ENCODE peak calls at places on chromosomes 13 and 19, in five cellular contexts. I is HL-60, L is suprapubic skin, A is upper lobe of left lung, K is GM23338. F is an unnamed sample.

GRCh38 chr19:39413269-39413902 is 917 bp downstream of the PLEKHG2 start:
- DNase-seq in I (no peak), A (peak; percentile 93), L (peak; percentile 84), K (peak; percentile 74), F (peak; percentile 61)

GRCh38 chr13:98751397-98752110 is 918 bp downstream of the SLC15A1 start:
- DNase-seq in K (peak; percentile 74), A (peak; percentile 25), I (no peak), L (no peak), F (no peak)

GRCh38 chr19:38228491-38229439 is 4.7 kb upstream of the DPF1 start:
- DNase-seq in A (peak; percentile 76), I (no peak), K (peak; percentile 87), L (no peak), F (no peak)

GRCh38 chr13:112182831-112183543 is 116.0 kb downstream of the SOX1 start:
- DNase-seq in A (peak; percentile 81), I (peak; percentile 84), L (peak; percentile 75), K (no peak), F (no peak)

GRCh38 chr19:31342926-31343325 is 6.3 kb downstream of the TSHZ3 start:
- DNase-seq in L (no peak), I (no peak), A (no peak), K (no peak), F (no peak)

GRCh38 chr19:39021063-39021462 is 11.3 kb downstream of the FBXO27 start:
- DNase-seq in L (no peak), A (no peak), K (no peak), I (no peak), F (no peak)

GRCh38 chr13:50261502-50261901 is 246.3 kb downstream of the KCNRG start:
- DNase-seq in K (no peak), I (no peak), A (no peak), L (no peak), F (no peak)

GRCh38 chr19:54430306-54431254 is 15.3 kb downstream of the TTYH1 start:
- DNase-seq in I (peak; percentile 22), K (peak; percentile 83), L (no peak), A (peak; percentile 91), F (no peak)

DNA sequence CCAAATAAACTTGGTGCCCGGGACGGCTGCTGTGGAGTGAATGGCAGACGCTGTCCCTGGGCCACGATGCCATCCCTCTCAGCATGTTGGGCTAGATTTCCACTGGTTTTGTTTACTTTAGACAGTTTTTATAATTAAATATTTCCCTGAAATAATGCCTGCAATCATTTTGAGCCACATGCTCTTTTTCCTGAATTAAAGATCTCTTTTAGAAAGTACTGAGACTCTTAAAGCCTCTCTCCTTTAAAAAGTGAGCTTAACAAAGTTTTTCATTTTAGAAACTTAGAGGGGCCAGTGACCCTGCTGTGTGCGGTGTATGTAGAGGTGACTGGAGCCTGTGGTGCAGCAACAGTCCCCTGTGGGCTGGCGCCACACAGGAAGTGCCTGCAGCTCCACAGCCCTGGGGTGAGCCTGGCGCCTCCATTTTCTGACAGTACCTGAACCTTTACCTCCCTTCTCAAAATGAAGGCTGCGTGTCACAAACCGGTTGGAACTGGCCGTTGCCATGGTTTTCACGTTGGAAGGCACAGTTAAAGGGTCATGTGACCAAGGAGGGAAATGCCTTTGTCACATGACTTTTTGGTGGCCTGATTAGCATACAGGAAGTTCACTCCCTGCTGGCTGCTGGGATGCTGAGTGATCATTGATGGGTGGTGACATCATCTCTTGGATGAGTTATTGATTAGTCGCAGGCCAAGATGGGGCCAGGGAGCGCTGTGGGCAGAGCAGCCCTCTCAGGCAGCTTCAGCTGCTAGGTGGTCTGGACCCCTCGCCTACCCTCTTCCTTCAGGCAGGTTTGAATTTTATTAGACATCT is 26.3 kb downstream of the TSSK6 start:
- DNase-seq in I (peak; percentile 98), K (peak; percentile 99), A (no peak), L (peak; percentile 88), F (peak; percentile 58)
- H3K4me3 ChIP-seq in I (no peak overlapping the region), K (no peak overlapping the region), A (peak overlapping the region; percentile 29), L (peak overlapping the region; percentile 27), F (peak overlapping the region; percentile 2)

DNA sequence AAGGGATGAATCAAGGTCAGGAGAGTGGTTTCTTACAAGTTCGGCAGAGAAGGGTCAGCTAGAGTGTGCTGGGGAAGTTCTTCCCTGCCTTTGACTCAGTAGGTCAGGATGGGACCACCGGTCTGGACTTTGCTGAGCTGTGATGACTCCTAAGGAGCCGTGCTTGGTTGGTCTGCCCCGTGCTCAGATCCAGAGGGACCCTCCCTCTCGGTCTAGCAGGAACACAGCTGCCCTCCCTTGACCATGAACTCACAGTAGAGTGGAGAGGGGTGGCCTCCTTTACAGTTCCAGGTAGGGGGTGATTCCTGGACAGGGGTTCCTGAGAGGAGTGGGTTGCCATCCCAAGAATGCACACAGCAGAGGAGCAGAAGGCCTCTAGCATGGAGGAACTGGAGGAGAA is 4.3 kb downstream of the RPS19 start:
- DNase-seq in A (no peak), L (no peak), K (no peak), I (no peak), F (no peak)
- H3K27ac ChIP-seq in A (no peak overlapping the region), L (no peak overlapping the region), K (peak overlapping the region; percentile 98), I (peak overlapping the region; percentile 26), F (no peak overlapping the region)

DNA sequence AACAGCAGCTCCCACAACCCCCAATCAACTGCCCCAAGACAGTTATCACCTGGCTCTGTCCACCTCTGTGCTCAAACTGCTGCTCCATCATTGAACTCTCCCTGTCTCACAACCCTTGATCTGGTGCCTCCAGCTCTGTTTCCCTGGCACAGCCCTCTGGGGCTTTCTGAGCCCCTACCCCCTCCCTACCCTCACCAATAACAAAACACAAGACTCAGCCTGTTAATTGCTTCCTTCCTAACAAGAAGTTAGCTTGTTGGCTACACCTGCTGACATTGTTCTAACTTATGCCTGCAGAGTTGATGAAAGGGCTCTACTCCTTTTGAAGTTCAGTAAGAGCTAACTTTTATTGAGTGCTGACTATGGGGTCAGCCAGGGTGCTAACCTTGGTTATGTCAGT is 99.4 kb upstream of the FNDC3A start:
- DNase-seq in I (no peak), K (peak; percentile 81), A (no peak), L (no peak), F (no peak)
- TF ChIP-seq POLR2AphosphoS5 in I (no peak), K (peak; percentile 62), A (no peak), L (no peak), F (no peak)

DNA sequence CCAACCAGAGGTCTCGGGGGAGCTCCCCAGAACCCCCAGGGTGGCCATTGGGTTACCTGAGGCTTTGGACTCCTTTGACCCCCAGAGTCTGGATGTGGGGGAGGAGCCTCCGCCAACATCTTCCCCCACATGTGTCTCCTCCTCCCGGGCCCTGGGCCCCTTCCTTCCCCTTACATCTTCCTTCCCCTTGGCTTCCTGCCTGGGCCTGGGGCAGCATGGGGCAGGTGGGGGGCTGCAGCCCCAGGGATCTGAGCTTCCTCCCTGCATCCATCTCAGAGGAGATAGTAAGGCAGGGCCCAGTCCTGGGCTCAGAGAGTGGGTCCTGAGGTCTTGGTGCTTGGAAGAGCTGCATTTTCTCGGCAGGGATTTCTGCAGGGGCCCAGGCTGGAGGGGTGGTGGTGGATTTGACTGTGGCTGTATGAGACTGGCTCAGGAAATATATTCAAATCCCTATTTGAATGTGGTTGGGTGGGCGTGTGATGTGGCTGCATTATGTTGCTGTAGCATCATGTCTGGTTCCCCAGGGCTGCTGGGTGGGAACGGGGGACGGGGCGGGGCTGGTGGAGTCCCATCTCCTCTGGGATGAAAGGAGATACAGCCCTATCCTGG is 919 bp downstream of the VAV1 start:
- DNase-seq in I (peak; percentile 88), K (peak; percentile 46), L (no peak), A (peak; percentile 52), F (no peak)
- H3K4me3 ChIP-seq in I (peak overlapping the region; percentile 87), K (no peak overlapping the region), L (peak overlapping the region; percentile 40), A (peak overlapping the region; percentile 59), F (peak overlapping the region; percentile 47)

GRCh38 chr19:18651300-18651699 is 14.5 kb downstream of the KLHL26 start:
- DNase-seq in K (no peak), A (no peak), L (no peak), I (no peak), F (no peak)
- H3K27ac ChIP-seq in K (no peak overlapping the region), A (peak overlapping the region; percentile 84), L (peak overlapping the region; percentile 89), I (no peak overlapping the region), F (peak overlapping the region; percentile 67)

F was measured in breast epithelium.